ENCODE peak calls at places on chromosomes 2 and 18, in eight cellular contexts. S, W, E, C, L, D, J and M are unnamed samples.

GRCh38 chr2:180840641-180841040 is 139.8 kb upstream of the UBE2E3 start:
- DNase-seq in S (no peak), W (no peak), E (no peak), C (no peak), L (no peak), D (no peak), J (no peak), M (no peak)

GRCh38 chr2:162106146-162106551 is 32.1 kb upstream of the DPP4 start:
- DNase-seq in S (no peak), W (no peak), E (no peak), C (no peak), L (no peak), D (no peak), J (no peak), M (no peak)

GRCh38 chr2:2294183-2294675 is 36.8 kb downstream of the MYT1L start:
- DNase-seq in S (no peak), W (no peak), E (no peak), C (no peak), L (no peak), D (no peak), J (no peak), M (no peak)

GRCh38 chr2:181224866-181225265 is 232.3 kb upstream of the ITGA4 start:
- DNase-seq in S (no peak), W (no peak), E (no peak), C (no peak), L (no peak), D (no peak), J (no peak), M (no peak)

GRCh38 chr2:238305965-238306679 is 14.2 kb upstream of the TRAF3IP1 start:
- DNase-seq in S (no peak), W (no peak), E (no peak), C (no peak), L (no peak), D (no peak), J (no peak), M (no peak)

GRCh38 chr2:189305291-189305943 is 125.9 kb upstream of the COL5A2 start:
- DNase-seq in S (no peak), W (no peak), E (no peak), C (no peak), L (no peak), D (no peak), J (no peak), M (no peak)

GRCh38 chr2:71385008-71385407 is 53.4 kb downstream of the ZNF638 start:
- DNase-seq in S (no peak), W (no peak), E (no peak), C (no peak), L (no peak), D (no peak), J (no peak), M (no peak)

GRCh38 chr2:160252278-160252887 is 52.3 kb upstream of the ITGB6 start:
- DNase-seq in S (no peak), W (no peak), E (no peak), C (peak), L (no peak), D (no peak), J (no peak), M (peak)

GRCh38 chr2:233414777-233415570 is 60.7 kb downstream of the DGKD start:
- DNase-seq in S (peak), W (no peak), E (no peak), C (no peak), L (no peak), D (peak), J (no peak), M (no peak)

GRCh38 chr2:28021898-28022297 is 131.4 kb downstream of the BABAM2 start:
- DNase-seq in S (no peak), W (no peak), E (no peak), C (no peak), L (no peak), D (no peak), J (no peak), M (no peak)

GRCh38 chr2:194104687-194105086 is 1552.3 kb upstream of the SLC39A10 start:
- DNase-seq in S (no peak), W (no peak), E (no peak), C (peak), L (no peak), D (no peak), J (no peak), M (no peak)

GRCh38 chr2:146312899-146313298 is 1531.9 kb upstream of the ACVR2A start:
- DNase-seq in S (no peak), W (no peak), E (no peak), C (peak), L (no peak), D (no peak), J (no peak), M (no peak)

GRCh38 chr18:44736664-44737063 is 56.0 kb downstream of the SETBP1 start:
- DNase-seq in S (no peak), W (no peak), E (no peak), C (no peak), L (no peak), D (no peak), J (no peak), M (no peak)

GRCh38 chr2:134927195-134927594 is 8.6 kb downstream of the CCNT2 start:
- DNase-seq in S (no peak), W (no peak), E (no peak), C (no peak), L (no peak), D (no peak), J (no peak), M (no peak)

GRCh38 chr2:20129320-20130274 is 78.2 kb upstream of the LAPTM4A start:
- DNase-seq in S (no peak), W (no peak), E (no peak), C (no peak), L (no peak), D (no peak), J (no peak), M (no peak)

GRCh38 chr2:129977986-129978385 is 1.5 kb upstream of the RAB6C start:
- DNase-seq in S (no peak), W (no peak), E (no peak), C (no peak), L (no peak), D (no peak), J (no peak), M (no peak)

GRCh38 chr2:19802088-19802806 is 99.5 kb downstream of the TTC32 start:
- DNase-seq in S (no peak), W (no peak), E (no peak), C (no peak), L (no peak), D (no peak), J (no peak), M (no peak)

GRCh38 chr2:157468931-157469708 is 25.2 kb upstream of the CYTIP start:
- DNase-seq in S (no peak), W (no peak), E (no peak), C (peak), L (no peak), D (no peak), J (no peak), M (peak)

GRCh38 chr18:29160123-29160522 is 983.2 kb upstream of the CDH2 start:
- DNase-seq in S (no peak), W (no peak), E (no peak), C (no peak), L (no peak), D (no peak), J (no peak), M (no peak)

GRCh38 chr2:67311536-67311935 is 85.6 kb upstream of the ETAA1 start:
- DNase-seq in S (no peak), W (no peak), E (no peak), C (no peak), L (no peak), D (no peak), J (no peak), M (no peak)

GRCh38 chr2:12005886-12006681 is 259.7 kb downstream of the LPIN1 start:
- DNase-seq in S (peak), W (peak), E (no peak), C (peak), L (peak), D (peak), J (peak), M (peak)

GRCh38 chr18:22221350-22221749 is 52.0 kb downstream of the GATA6 start:
- DNase-seq in S (no peak), W (peak), E (no peak), C (peak), L (no peak), D (no peak), J (no peak), M (peak)

GRCh38 chr2:27351802-27352598 is 4.6 kb downstream of the GTF3C2 start:
- DNase-seq in S (no peak), W (no peak), E (no peak), C (no peak), L (no peak), D (no peak), J (no peak), M (peak)

GRCh38 chr2:98601532-98602132 is 6.7 kb downstream of the COA5 start:
- DNase-seq in S (no peak), W (peak), E (no peak), C (peak), L (no peak), D (no peak), J (no peak), M (no peak)